ENCODE peak calls at places on chromosomes 13 and 19, in five cellular contexts. K, T, X, P and N are unnamed samples.

GRCh38 chr19:34254552-34255432 is at the start of gene GARRE1:
- DNase-seq in K (peak; percentile 36), T (peak; percentile 76), X (peak; percentile 61), P (peak; percentile 70), N (peak; percentile 76)

GRCh38 chr19:5838437-5839311 is 828 bp downstream of the FUT6 start:
- DNase-seq in K (no peak), T (no peak), X (no peak), P (no peak), N (no peak)

GRCh38 chr19:50916069-50916468 is 4.9 kb upstream of the KLK4 start:
- DNase-seq in K (no peak), T (no peak), X (no peak), P (no peak), N (no peak)

GRCh38 chr13:36862002-36862706 is 43.1 kb downstream of the RFXAP start:
- DNase-seq in K (no peak), T (no peak), X (no peak), P (no peak), N (no peak)

GRCh38 chr19:22609630-22610029 is 24.5 kb upstream of the ZNF492 start:
- DNase-seq in K (no peak), T (no peak), X (no peak), P (no peak), N (no peak)

GRCh38 chr19:8050274-8051096 is 2.1 kb upstream of the CCL25 start:
- DNase-seq in K (peak; percentile 67), T (peak; percentile 83), X (peak; percentile 84), P (peak; percentile 45), N (peak; percentile 79)

GRCh38 chr13:31172001-31172400 is 10.3 kb upstream of the HSPH1 start:
- DNase-seq in K (no peak), T (no peak), X (no peak), P (no peak), N (no peak)

GRCh38 chr19:8257052-8257443 is 47.9 kb downstream of the CERS4 start:
- DNase-seq in K (no peak), T (no peak), X (no peak), P (no peak), N (no peak)

GRCh38 chr13:58584610-58585009 is 953.1 kb downstream of the PCDH17 start:
- DNase-seq in K (no peak), T (no peak), X (no peak), P (no peak), N (no peak)

GRCh38 chr19:38684078-38684861 is 36.8 kb downstream of the ACTN4 start:
- DNase-seq in K (no peak), T (no peak), X (no peak), P (no peak), N (no peak)

GRCh38 chr13:84433024-84433423 is 550.8 kb upstream of the SLITRK1 start:
- DNase-seq in K (no peak), T (no peak), X (no peak), P (no peak), N (no peak)

GRCh38 chr19:58196911-58197616 is 14.2 kb downstream of the ZNF274 start:
- DNase-seq in K (no peak), T (no peak), X (no peak), P (no peak), N (no peak)

GRCh38 chr13:78777973-78778372 is 119.0 kb upstream of the OBI1 start:
- DNase-seq in K (no peak), T (no peak), X (no peak), P (no peak), N (no peak)

GRCh38 chr19:32287811-32288227 is 57.6 kb upstream of the ZNF507 start:
- DNase-seq in K (peak; percentile 58), T (no peak), X (peak; percentile 65), P (no peak), N (peak; percentile 85)

GRCh38 chr13:49097374-49097773 is 121.7 kb downstream of the FNDC3A start:
- DNase-seq in K (no peak), T (no peak), X (no peak), P (no peak), N (no peak)

GRCh38 chr13:77002590-77003190 is 10.8 kb downstream of the CLN5 start:
- DNase-seq in K (no peak), T (no peak), X (no peak), P (no peak), N (no peak)

GRCh38 chr19:10646781-10647180 is 7.4 kb upstream of the ILF3 start:
- DNase-seq in K (no peak), T (no peak), X (no peak), P (no peak), N (no peak)

GRCh38 chr19:40274585-40275544 is 10.3 kb downstream of the AKT2 start:
- DNase-seq in K (no peak), T (peak; percentile 17), X (no peak), P (no peak), N (no peak)

GRCh38 chr13:25778302-25778701 is 273.5 kb downstream of the SHISA2 start:
- DNase-seq in K (no peak), T (no peak), X (no peak), P (no peak), N (no peak)

GRCh38 chr13:79775830-79776229 is 294.9 kb downstream of the NDFIP2 start:
- DNase-seq in K (peak; percentile 36), T (no peak), X (peak; percentile 26), P (no peak), N (peak; percentile 47)

GRCh38 chr19:50460161-50460765 is 16.0 kb upstream of the EMC10 start:
- DNase-seq in K (no peak), T (no peak), X (no peak), P (no peak), N (no peak)

GRCh38 chr13:79030513-79030912 is 371.6 kb upstream of the OBI1 start:
- DNase-seq in K (no peak), T (no peak), X (no peak), P (no peak), N (no peak)

GRCh38 chr19:16457195-16457953 is 14.4 kb downstream of the EPS15L1 start:
- DNase-seq in K (peak; percentile 38), T (peak; percentile 20), X (no peak), P (peak; percentile 28), N (no peak)

GRCh38 chr13:77859450-77859849 is 59.2 kb downstream of the EDNRB start:
- DNase-seq in K (peak; percentile 24), T (no peak), X (no peak), P (no peak), N (peak; percentile 18)

GRCh38 chr13:46079770-46080169 is 25.1 kb downstream of the CPB2 start:
- DNase-seq in K (no peak), T (no peak), X (no peak), P (no peak), N (no peak)

GRCh38 chr13:51251480-51251879 is 29.3 kb downstream of the FAM124A start:
- DNase-seq in K (no peak), T (no peak), X (no peak), P (no peak), N (no peak)

GRCh38 chr13:21684576-21684975 is 13.7 kb downstream of the FGF9 start:
- DNase-seq in K (no peak), T (no peak), X (no peak), P (no peak), N (no peak)

GRCh38 chr19:44356383-44357111 is at the start of gene ZNF112:
- DNase-seq in K (peak; percentile 93), T (no peak), X (peak; percentile 73), P (peak; percentile 90), N (peak; percentile 82)

GRCh38 chr19:11792942-11793341 is 5.4 kb upstream of the ZNF491 start:
- DNase-seq in K (no peak), T (no peak), X (no peak), P (no peak), N (no peak)

GRCh38 chr19:47067215-47067847 is 18.9 kb upstream of the TMEM160 start:
- DNase-seq in K (no peak), T (no peak), X (no peak), P (no peak), N (no peak)

GRCh38 chr13:39976481-39976880 is 321.0 kb downstream of the COG6 start:
- DNase-seq in K (no peak), T (no peak), X (no peak), P (no peak), N (no peak)

GRCh38 chr19:53545271-53546065 is 7.5 kb downstream of the ZNF331 start:
- DNase-seq in K (no peak), T (no peak), X (no peak), P (no peak), N (no peak)

GRCh38 chr13:32056316-32056715 is 24.7 kb downstream of the FRY start:
- DNase-seq in K (no peak), T (no peak), X (no peak), P (no peak), N (no peak)

GRCh38 chr13:67515895-67516294 is 285.8 kb upstream of the PCDH9 start:
- DNase-seq in K (no peak), T (no peak), X (no peak), P (no peak), N (no peak)

GRCh38 chr19:10384580-10384979 is 4.2 kb upstream of the TYK2 start:
- DNase-seq in K (no peak), T (no peak), X (no peak), P (no peak), N (no peak)

GRCh38 chr19:10835089-10835753 is 791 bp downstream of the TMED1 start:
- DNase-seq in K (no peak), T (no peak), X (no peak), P (no peak), N (no peak)

GRCh38 chr19:53332484-53332883 is 1.1 kb upstream of the ZNF845 start:
- DNase-seq in K (no peak), T (no peak), X (no peak), P (no peak), N (no peak)